ENCODE peak calls at places on chromosomes 16 and 17, in ten cellular contexts. J is activated naive CD8-positive, alpha-beta T cell treated with anti-CD3 and anti-CD28 coated beads for 36 hours; Y is NT2/D1; I is stimulated activated CD4-positive, alpha-beta T cell treated with anti-CD3 and anti-CD28 coated beads, TNF-alpha, amount 100 ng/mL, for 48 hours; Q is NCI-H1694; H is GM04504; D is ACHN; U is fibroblast of pulmonary artery; W is ELR; M is stimulated activated CD8-positive, alpha-beta memory T cell treated with anti-CD3 and anti-CD28 coated beads, Interleukin-4, amount 100 ng/mL, for 1 hour. A is an unnamed sample.

GRCh38 chr16:3841729-3842508 is 38.6 kb downstream of the CREBBP start:
- DNase-seq in Y (no peak), U (no peak), H (no peak), M (no peak), Q (no peak), W (no peak), D (no peak), I (no peak), J (no peak), A (no peak)

GRCh38 chr17:33674685-33675084 is 381.6 kb upstream of the ASIC2 start:
- DNase-seq in I (peak), H (peak), Y (peak), M (peak), J (peak), W (peak), D (peak), U (peak), Q (peak), A (peak)

GRCh38 chr16:28181557-28181914 is 30.2 kb downstream of the XPO6 start:
- DNase-seq in Y (peak), J (no peak), W (peak), Q (no peak), H (peak), D (peak), I (no peak), U (peak), M (no peak), A (peak)

GRCh38 chr17:74654742-74655141 is 31.2 kb upstream of the CD300E start:
- DNase-seq in I (no peak), Y (no peak), M (no peak), Q (no peak), J (no peak), H (no peak), W (no peak), U (no peak), D (no peak), A (no peak)

GRCh38 chr17:62727916-62728672 is 80.0 kb downstream of the MARCHF10 start:
- DNase-seq in W (no peak), I (no peak), H (no peak), M (no peak), J (no peak), Y (no peak), Q (peak), U (no peak), D (no peak), A (no peak)

GRCh38 chr16:69865701-69866100 is 85.4 kb upstream of the CLEC18A start:
- DNase-seq in H (peak), Q (no peak), J (no peak), U (peak), I (no peak), Y (no peak), W (peak), D (peak), M (no peak), A (peak)

GRCh38 chr16:48284772-48285409 is 37.6 kb upstream of the ABCC11 start:
- DNase-seq in Q (no peak), M (no peak), D (no peak), W (no peak), U (no peak), Y (no peak), H (no peak), J (no peak), I (no peak), A (no peak)

GRCh38 chr16:56338566-56339318 is 86.6 kb downstream of the AMFR start:
- DNase-seq in U (no peak), H (no peak), M (no peak), I (no peak), J (no peak), Y (no peak), D (no peak), Q (no peak), W (no peak), A (no peak)

GRCh38 chr17:47831934-47832327 is 461 bp downstream of the LRRC46 start:
- DNase-seq in W (peak), H (no peak), Y (no peak), M (no peak), Q (no peak), D (no peak), I (no peak), U (no peak), J (no peak), A (no peak)

GRCh38 chr16:19555938-19556778 is 655 bp downstream of the VPS35L start:
- DNase-seq in D (peak), I (peak), M (no peak), Q (no peak), H (no peak), J (peak), Y (peak), U (peak), W (peak), A (peak)

GRCh38 chr17:7426203-7426863 is 917 bp downstream of the SPEM2 start:
- DNase-seq in D (no peak), W (no peak), M (no peak), H (no peak), Y (no peak), Q (no peak), I (no peak), U (no peak), J (no peak), A (no peak)

GRCh38 chr17:796609-797008 is 14.5 kb downstream of the MRM3 start:
- DNase-seq in I (no peak), W (no peak), J (no peak), U (no peak), Q (no peak), D (no peak), Y (no peak), M (no peak), H (no peak), A (no peak)

GRCh38 chr16:7025616-7026190 is 306.9 kb upstream of the RBFOX1 start:
- DNase-seq in Q (peak), I (peak), Y (peak), J (peak), D (peak), W (peak), U (no peak), M (no peak), H (no peak), A (peak)

GRCh38 chr16:53166099-53166498 is 111.3 kb downstream of the CHD9 start:
- DNase-seq in M (no peak), I (no peak), J (no peak), H (no peak), Y (no peak), W (no peak), D (peak), U (no peak), Q (no peak), A (no peak)

GRCh38 chr16:53984936-53985335 is 281.0 kb downstream of the FTO start:
- DNase-seq in M (no peak), Q (no peak), D (no peak), H (no peak), W (no peak), U (no peak), I (no peak), J (no peak), Y (no peak), A (no peak)

GRCh38 chr17:30550512-30551273 is 73.5 kb downstream of the GOSR1 start:
- DNase-seq in U (peak), J (no peak), H (no peak), I (no peak), W (peak), Q (no peak), M (no peak), D (no peak), Y (no peak), A (peak)

GRCh38 chr16:24906199-24906808 is 60.5 kb downstream of the SLC5A11 start:
- DNase-seq in H (peak), Q (peak), U (peak), W (peak), J (no peak), Y (no peak), D (peak), I (no peak), M (no peak), A (no peak)

GRCh38 chr17:81254955-81255717 is 16.0 kb downstream of the NDUFAF8 start:
- DNase-seq in W (peak), J (no peak), U (peak), Y (no peak), Q (no peak), M (no peak), D (peak), I (no peak), H (peak), A (peak)

GRCh38 chr16:51982715-51983680 is 563.9 kb downstream of the TOX3 start:
- DNase-seq in Y (peak), W (peak), J (peak), D (peak), H (peak), U (peak), Q (peak), I (peak), M (no peak), A (peak)

GRCh38 chr17:78051186-78051972 is 77.2 kb downstream of the TMC6 start:
- DNase-seq in I (no peak), U (no peak), H (no peak), Q (no peak), Y (no peak), M (no peak), J (no peak), D (no peak), W (no peak), A (no peak)

GRCh38 chr17:16442141-16442540 is 26.8 kb downstream of the TRPV2 start:
- DNase-seq in W (peak), J (no peak), U (peak), H (no peak), D (no peak), M (no peak), Y (no peak), I (no peak), Q (no peak), A (no peak)

GRCh38 chr17:48262982-48263586 is 155.5 kb downstream of the SNX11 start:
- DNase-seq in I (no peak), M (no peak), H (no peak), W (peak), D (peak), Y (no peak), J (no peak), Q (peak), U (peak), A (no peak)

GRCh38 chr17:41967141-41967920 is 736 bp downstream of the CNP start:
- DNase-seq in J (peak), U (no peak), M (no peak), W (peak), Y (no peak), I (peak), H (no peak), Q (peak), D (peak), A (peak)

GRCh38 chr17:73534575-73534940 is 109.7 kb downstream of the SDK2 start:
- DNase-seq in J (no peak), M (no peak), U (no peak), I (no peak), D (no peak), W (no peak), Q (no peak), Y (no peak), H (no peak), A (no peak)

GRCh38 chr16:47943235-47943634 is 212.6 kb downstream of the ABCC12 start:
- DNase-seq in M (no peak), U (no peak), D (no peak), J (no peak), Q (no peak), I (no peak), H (no peak), Y (no peak), W (no peak), A (no peak)

GRCh38 chr17:64694207-64694606 is 32.1 kb upstream of the SMURF2 start:
- DNase-seq in W (peak), D (no peak), U (peak), H (no peak), M (no peak), Y (no peak), Q (no peak), I (no peak), J (no peak), A (peak)

GRCh38 chr17:32943206-32943605 is 15.3 kb downstream of the TMEM98 start:
- DNase-seq in I (no peak), Y (no peak), J (no peak), M (no peak), Q (no peak), H (no peak), U (peak), W (no peak), D (no peak), A (no peak)

GRCh38 chr17:15249487-15249886 is 15.6 kb downstream of the PMP22 start:
- DNase-seq in W (no peak), H (no peak), M (no peak), D (no peak), U (no peak), Q (no peak), I (no peak), J (no peak), Y (no peak), A (no peak)

A was measured in Calu3.